ENCODE peak calls at places on chromosomes 5 and 9, in seven cellular contexts. R is brain microvascular endothelial cell; I is astrocyte of the hippocampus; N is A673; U is NCI-H460; G is naive thymus-derived CD8-positive, alpha-beta T cell; Z is activated CD4-positive, CD25-positive, alpha-beta regulatory T cell treated with anti-CD3 and anti-CD28 coated beads, Interleukin-2, amount 50 U/mL, for 16 hours. L is an unnamed sample.

GRCh38 chr5:174690256-174690655 is 34.1 kb upstream of the MSX2 start:
- DNase-seq in R (no peak), N (no peak), I (peak; percentile 21), G (no peak), U (peak; percentile 50), Z (no peak), L (peak; percentile 50)

GRCh38 chr5:77015938-77016569 is 14.2 kb upstream of the AGGF1 start:
- DNase-seq in G (no peak), I (peak; percentile 82), R (peak; percentile 56), U (peak; percentile 46), Z (no peak), N (peak; percentile 71), L (peak; percentile 77)

GRCh38 chr9:83432104-83432627 is 106.0 kb downstream of the FRMD3 start:
- DNase-seq in U (no peak), I (peak; percentile 99), G (no peak), R (no peak), Z (no peak), N (peak; percentile 7), L (peak; percentile 50)

GRCh38 chr5:103232393-103232999 is 26.1 kb upstream of the MACIR start:
- DNase-seq in Z (no peak), G (peak; percentile 37), N (peak; percentile 66), U (peak; percentile 50), R (peak; percentile 58), I (peak; percentile 60), L (peak; percentile 39)

GRCh38 chr9:107480386-107480789 is 9.2 kb downstream of the KLF4 start:
- DNase-seq in U (peak; percentile 70), Z (no peak), G (no peak), R (no peak), I (no peak), N (peak; percentile 40), L (no peak)

GRCh38 chr5:116421080-116421629 is 153.5 kb downstream of the SEMA6A start:
- DNase-seq in N (no peak), R (no peak), Z (no peak), G (no peak), I (no peak), U (no peak), L (no peak)

GRCh38 chr5:110105692-110106091 is 416.0 kb downstream of the MAN2A1 start:
- DNase-seq in I (peak; percentile 66), N (peak; percentile 3), R (no peak), Z (no peak), U (no peak), G (no peak), L (no peak)

GRCh38 chr9:135971892-135972291 is 10.7 kb upstream of the UBAC1 start:
- DNase-seq in U (no peak), I (peak; percentile 66), Z (no peak), G (peak; percentile 61), R (no peak), N (no peak), L (peak; percentile 95)

GRCh38 chr5:171157233-171157632 is 151.8 kb upstream of the TLX3 start:
- DNase-seq in G (no peak), Z (no peak), U (no peak), N (no peak), R (no peak), I (no peak), L (no peak)

GRCh38 chr5:95873351-95873750 is 50.8 kb upstream of the GLRX start:
- DNase-seq in I (no peak), Z (no peak), U (no peak), N (no peak), R (no peak), G (no peak), L (no peak)

GRCh38 chr5:138095100-138095907 is 11.5 kb downstream of the WNT8A start:
- DNase-seq in I (no peak), R (no peak), Z (no peak), U (no peak), N (no peak), G (no peak), L (no peak)

GRCh38 chr5:128673970-128674369 is 135.9 kb upstream of the FBN2 start:
- DNase-seq in R (no peak), U (no peak), N (peak; percentile 40), I (no peak), G (no peak), Z (no peak), L (no peak)